ENCODE peak calls at places on chromosomes 6 and 20, in five cellular contexts. J is effector CD4-positive, alpha-beta T cell; M is anterior cingulate cortex; D is Calu3; I is T-helper 9 cell. T is an unnamed sample.

GRCh38 chr6:73394577-73395354 is at the start of gene DDX43:
- DNase-seq in J (peak; percentile 2), M (no peak), D (peak; percentile 94), I (no peak), T (peak; percentile 41)

GRCh38 chr20:51760905-51761544 is 7.2 kb downstream of the ATP9A start:
- DNase-seq in J (no peak), M (no peak), D (peak; percentile 75), I (no peak), T (no peak)

GRCh38 chr20:62168061-62168460 is 14.8 kb upstream of the MTG2 start:
- DNase-seq in J (no peak), M (no peak), D (no peak), I (no peak), T (no peak)

GRCh38 chr6:104014560-104014959 is 845.2 kb downstream of the HACE1 start:
- DNase-seq in J (no peak), M (no peak), D (no peak), I (no peak), T (no peak)

GRCh38 chr20:5510446-5510845 is 193.7 kb upstream of the PROKR2 start:
- DNase-seq in J (no peak), M (no peak), D (no peak), I (no peak), T (no peak)

GRCh38 chr6:79737172-79737571 is 106.0 kb downstream of the SH3BGRL2 start:
- DNase-seq in J (no peak), M (no peak), D (no peak), I (no peak), T (no peak)

GRCh38 chr6:34583461-34583860 is 27.3 kb upstream of the SPDEF start:
- DNase-seq in J (no peak), M (no peak), D (peak; percentile 54), I (no peak), T (no peak)

GRCh38 chr6:134735461-134735860 is 214.4 kb downstream of the ALDH8A1 start:
- DNase-seq in J (no peak), M (no peak), D (no peak), I (no peak), T (no peak)

GRCh38 chr6:12198851-12199250 is 91.3 kb upstream of the EDN1 start:
- DNase-seq in J (no peak), M (no peak), D (no peak), I (no peak), T (no peak)

GRCh38 chr20:35174458-35175216 is 2.8 kb downstream of the PROCR start:
- DNase-seq in J (no peak), M (no peak), D (no peak), I (no peak), T (no peak)

GRCh38 chr6:126048635-126049034 is 62.3 kb downstream of the TRMT11 start:
- DNase-seq in J (no peak), M (no peak), D (no peak), I (no peak), T (no peak)

GRCh38 chr20:58229198-58229802 is 847 bp upstream of the ANKRD60 start:
- DNase-seq in J (no peak), M (no peak), D (no peak), I (no peak), T (no peak)

GRCh38 chr6:133551847-133552331 is 310.7 kb downstream of the EYA4 start:
- DNase-seq in J (no peak), M (no peak), D (peak; percentile 31), I (no peak), T (no peak)

T was measured in effector CD8-positive, alpha-beta T cell.